ENCODE peak calls at places on chromosomes 6 and 20, in four cellular contexts. R, N, S and B are unnamed samples.

GRCh38 chr6:139194740-139195139 is 59.9 kb downstream of the HECA start:
- DNase-seq in S (no peak), R (no peak), N (no peak), B (no peak)

GRCh38 chr6:148307400-148307799 is 35.2 kb upstream of the SASH1 start:
- DNase-seq in S (peak), R (no peak), N (no peak), B (no peak)

GRCh38 chr6:167329014-167329413 is 4.1 kb downstream of the TTLL2 start:
- DNase-seq in S (no peak), N (no peak), R (no peak), B (no peak)

GRCh38 chr6:71510057-71510713 is 221.6 kb downstream of the OGFRL1 start:
- DNase-seq in R (no peak), N (peak), S (peak), B (peak)

GRCh38 chr6:87346700-87347099 is 2.1 kb downstream of the C6orf163 start:
- DNase-seq in N (no peak), S (no peak), R (no peak), B (no peak)

GRCh38 chr6:160919713-160920112 is 71.9 kb upstream of the MAP3K4 start:
- DNase-seq in R (no peak), N (peak), S (peak), B (peak)

GRCh38 chr20:20225325-20225724 is 142.6 kb upstream of the INSM1 start:
- DNase-seq in S (no peak), N (no peak), R (no peak), B (no peak)

GRCh38 chr6:168525114-168525513 is 84.1 kb downstream of the SMOC2 start:
- DNase-seq in R (no peak), N (no peak), S (no peak), B (no peak)

GRCh38 chr6:40252531-40253258 is 318.4 kb upstream of the MOCS1 start:
- DNase-seq in S (no peak), N (no peak), R (no peak), B (no peak)

GRCh38 chr20:40562031-40562430 is 127.0 kb downstream of the MAFB start:
- DNase-seq in N (no peak), R (no peak), S (peak), B (no peak)

GRCh38 chr20:610130-611046 is at the start of gene TCF15:
- DNase-seq in N (no peak), S (peak), R (no peak), B (no peak)

GRCh38 chr6:92521553-92521952 is 897.8 kb downstream of the EPHA7 start:
- DNase-seq in N (no peak), R (no peak), S (peak), B (no peak)